ENCODE peak calls at places on chromosomes 16 and 17, in five cellular contexts. B, N, Y, Q and R are unnamed samples.

GRCh38 chr17:43550754-43551153 is 4.6 kb upstream of the ETV4 start:
- DNase-seq in B (no peak), N (no peak), Y (no peak), Q (no peak), R (no peak)

GRCh38 chr17:13114601-13115024 is 96.8 kb upstream of the ELAC2 start:
- DNase-seq in B (no peak), N (no peak), Y (peak; percentile 36), Q (peak; percentile 10), R (peak; percentile 80)

GRCh38 chr17:61128671-61129115 is 270.9 kb upstream of the TBX2 start:
- DNase-seq in B (no peak), N (no peak), Y (peak; percentile 38), Q (no peak), R (no peak)

GRCh38 chr17:76672270-76672851 is 28.8 kb upstream of the ST6GALNAC1 start:
- DNase-seq in B (no peak), N (no peak), Y (no peak), Q (no peak), R (no peak)

GRCh38 chr17:35740997-35741931 is 9.8 kb downstream of the RASL10B start:
- DNase-seq in B (no peak), N (no peak), Y (no peak), Q (peak; percentile 32), R (no peak)

GRCh38 chr17:29245401-29245800 is 1.3 kb upstream of the CRYBA1 start:
- DNase-seq in B (no peak), N (no peak), Y (no peak), Q (no peak), R (no peak)

GRCh38 chr17:72967263-72967962 is 125.1 kb downstream of the SLC39A11 start:
- DNase-seq in B (no peak), N (no peak), Y (no peak), Q (no peak), R (no peak)

GRCh38 chr16:28984619-28985135 is at the start of gene LAT:
- DNase-seq in B (no peak), N (peak; percentile 61), Y (no peak), Q (peak; percentile 80), R (no peak)

GRCh38 chr16:51500306-51500705 is 349.2 kb upstream of the SALL1 start:
- DNase-seq in B (no peak), N (no peak), Y (no peak), Q (no peak), R (no peak)

GRCh38 chr17:75069783-75070182 is 18.0 kb upstream of the SLC16A5 start:
- DNase-seq in B (no peak), N (no peak), Y (no peak), Q (no peak), R (no peak)

GRCh38 chr17:74520790-74521480 is 10.3 kb downstream of the CD300LB start:
- DNase-seq in B (no peak), N (no peak), Y (no peak), Q (no peak), R (no peak)

GRCh38 chr17:59483860-59484259 is 81.5 kb upstream of the DHX40 start:
- DNase-seq in B (no peak), N (no peak), Y (no peak), Q (no peak), R (no peak)

GRCh38 chr16:20377181-20377580 is 24.7 kb upstream of the UMOD start:
- DNase-seq in B (no peak), N (no peak), Y (no peak), Q (no peak), R (no peak)

GRCh38 chr17:37438141-37438540 is 31.5 kb downstream of the TADA2A start:
- DNase-seq in B (no peak), N (no peak), Y (no peak), Q (no peak), R (no peak)

GRCh38 chr17:29165800-29166506 is 14.2 kb downstream of the MYO18A start:
- DNase-seq in B (no peak), N (no peak), Y (no peak), Q (no peak), R (no peak)

GRCh38 chr17:10352866-10353265 is 19.9 kb downstream of the MYH13 start:
- DNase-seq in B (no peak), N (no peak), Y (no peak), Q (no peak), R (no peak)

GRCh38 chr16:4607841-4608703 is 6.6 kb downstream of the UBALD1 start:
- DNase-seq in B (no peak), N (no peak), Y (no peak), Q (no peak), R (no peak)

GRCh38 chr17:51442112-51442865 is 181.9 kb downstream of the UTP18 start:
- DNase-seq in B (no peak), N (no peak), Y (no peak), Q (no peak), R (no peak)

GRCh38 chr17:8436169-8436932 is 667 bp downstream of the NDEL1 start:
- DNase-seq in B (no peak), N (peak; percentile 57), Y (peak; percentile 42), Q (peak; percentile 74), R (peak; percentile 52)

GRCh38 chr17:81962499-81963441 is 1.8 kb upstream of the NOTUM start:
- DNase-seq in B (no peak), N (no peak), Y (no peak), Q (no peak), R (no peak)

GRCh38 chr17:78764871-78765270 is 17.2 kb downstream of the CYTH1 start:
- DNase-seq in B (no peak), N (no peak), Y (no peak), Q (no peak), R (no peak)

GRCh38 chr16:68382296-68382718 is 66.0 kb downstream of the SMPD3 start:
- DNase-seq in B (no peak), N (no peak), Y (no peak), Q (peak; percentile 33), R (no peak)

GRCh38 chr16:24145927-24146326 is 110.2 kb upstream of the CACNG3 start:
- DNase-seq in B (no peak), N (no peak), Y (no peak), Q (no peak), R (no peak)

GRCh38 chr17:9928601-9929341 is 23.7 kb upstream of the RCVRN start:
- DNase-seq in B (no peak), N (no peak), Y (peak; percentile 4), Q (no peak), R (peak; percentile 32)

GRCh38 chr17:74599023-74599399 is 6.9 kb upstream of the CD300LD start:
- DNase-seq in B (no peak), N (no peak), Y (no peak), Q (no peak), R (no peak)

GRCh38 chr17:17351901-17352781 is 49.0 kb downstream of the NT5M start:
- DNase-seq in B (peak; percentile 37), N (no peak), Y (no peak), Q (no peak), R (peak; percentile 71)

GRCh38 chr17:64202683-64203430 is 60.2 kb downstream of the TEX2 start:
- DNase-seq in B (no peak), N (no peak), Y (no peak), Q (peak; percentile 39), R (no peak)

GRCh38 chr17:44623070-44623725 is 33.1 kb upstream of the MEIOC start:
- DNase-seq in B (no peak), N (no peak), Y (no peak), Q (no peak), R (peak; percentile 36)